ENCODE peak calls at places on chromosomes 3 and 15, in six cellular contexts. W is mesenteric fat pad, K is OCI-M1, U is IMR-90, B is left ventricle myocardium inferior, Z is HEK293T. T is an unnamed sample.

GRCh38 chr3:124202754-124203153 is 210.8 kb upstream of the ROPN1 start:
- DNase-seq in W (no peak), K (no peak), U (no peak), B (peak), Z (no peak), T (peak)

GRCh38 chr3:187833799-187834578 is 88.7 kb upstream of the BCL6 start:
- DNase-seq in W (no peak), K (no peak), U (no peak), B (no peak), Z (no peak), T (no peak)

GRCh38 chr3:71791634-71792033 is 6.7 kb upstream of the PROK2 start:
- DNase-seq in W (no peak), K (no peak), U (no peak), B (no peak), Z (no peak), T (no peak)

GRCh38 chr15:24848050-24848449 is 106.7 kb upstream of the SNRPN start:
- DNase-seq in W (no peak), K (no peak), U (peak), B (peak), Z (no peak), T (peak)

GRCh38 chr15:34241376-34242350 is 16.8 kb downstream of the EMC4 start:
- DNase-seq in W (no peak), K (peak), U (peak), B (no peak), Z (peak), T (no peak)

GRCh38 chr3:67109651-67110204 is 111.6 kb downstream of the KBTBD8 start:
- DNase-seq in W (no peak), K (peak), U (peak), B (no peak), Z (no peak), T (no peak)

GRCh38 chr3:178291555-178291954 is 244.7 kb upstream of the KCNMB2 start:
- DNase-seq in W (no peak), K (no peak), U (no peak), B (no peak), Z (no peak), T (no peak)

GRCh38 chr15:64354683-64355558 is 1.1 kb downstream of the CSNK1G1 start:
- DNase-seq in W (no peak), K (peak), U (no peak), B (no peak), Z (no peak), T (no peak)

GRCh38 chr3:118943597-118943996 is 91.0 kb downstream of the IGSF11 start:
- DNase-seq in W (no peak), K (peak), U (no peak), B (no peak), Z (no peak), T (no peak)

GRCh38 chr15:67543348-67543718 is 830 bp downstream of the MAP2K5 start:
- DNase-seq in W (no peak), K (peak), U (peak), B (no peak), Z (peak), T (no peak)

GRCh38 chr15:84598250-84598649 is 2.6 kb upstream of the ZSCAN2 start:
- DNase-seq in W (no peak), K (peak), U (peak), B (no peak), Z (no peak), T (no peak)

T was measured in heart right ventricle.